ENCODE peak calls at places on chromosome 21, in eight cellular contexts. H, P, U, I, R, M, Z and A are unnamed samples.

GRCh38 chr21:37863842-37864241 is 52.4 kb downstream of the KCNJ6 start:
- DNase-seq in P (no peak), R (no peak), H (no peak), I (no peak), Z (no peak), M (no peak), U (no peak), A (no peak)

GRCh38 chr21:36563301-36563926 is 83.5 kb upstream of the CLDN14 start:
- DNase-seq in R (no peak), P (no peak), I (no peak), Z (no peak), H (no peak), M (no peak), U (no peak), A (no peak)

GRCh38 chr21:30349572-30349971 is 1.2 kb upstream of the KRTAP23-1 start:
- DNase-seq in P (no peak), R (no peak), M (no peak), Z (no peak), H (no peak), U (no peak), I (no peak), A (no peak)

GRCh38 chr21:32131960-32132359 is 146.9 kb downstream of the MIS18A start:
- DNase-seq in U (no peak), P (no peak), M (no peak), Z (no peak), I (peak), R (no peak), H (peak), A (peak)

GRCh38 chr21:14453339-14453738 is 70.4 kb upstream of the HSPA13 start:
- DNase-seq in I (no peak), Z (no peak), P (no peak), M (no peak), U (no peak), R (no peak), H (no peak), A (peak)

GRCh38 chr21:17679002-17679600 is 66.4 kb upstream of the BTG3 start:
- DNase-seq in U (peak), H (peak), R (no peak), Z (no peak), M (no peak), P (peak), I (peak), A (peak)

GRCh38 chr21:36162631-36163030 is 6.0 kb downstream of the DOP1B start:
- DNase-seq in I (no peak), U (no peak), M (no peak), Z (no peak), H (no peak), R (no peak), P (no peak), A (no peak)

GRCh38 chr21:39340687-39341086 is 8.2 kb downstream of the HMGN1 start:
- DNase-seq in R (no peak), M (no peak), P (no peak), I (no peak), H (no peak), U (no peak), Z (no peak), A (no peak)

GRCh38 chr21:29256125-29256895 is 42.4 kb upstream of the BACH1 start:
- DNase-seq in I (no peak), P (no peak), H (no peak), U (no peak), M (no peak), Z (no peak), R (no peak), A (no peak)

GRCh38 chr21:29989634-29990234 is 49.9 kb upstream of the GRIK1 start:
- DNase-seq in R (no peak), I (peak), P (no peak), M (no peak), Z (no peak), U (no peak), H (no peak), A (no peak)

GRCh38 chr21:39317134-39318090 is 4.0 kb upstream of the BRWD1 start:
- DNase-seq in U (no peak), P (no peak), I (peak), M (no peak), H (no peak), R (no peak), Z (no peak), A (peak)

GRCh38 chr21:38909109-38909508 is 103.4 kb downstream of the ETS2 start:
- DNase-seq in Z (no peak), H (no peak), U (no peak), R (no peak), P (no peak), M (no peak), I (no peak), A (no peak)

GRCh38 chr21:37367301-37367757 is 756 bp downstream of the DYRK1A start:
- DNase-seq in U (no peak), I (no peak), P (no peak), Z (peak), H (no peak), R (peak), M (no peak), A (no peak)

GRCh38 chr21:26842300-26842699 is 2.9 kb downstream of the ADAMTS1 start:
- DNase-seq in I (no peak), Z (no peak), H (no peak), P (no peak), M (no peak), U (no peak), R (no peak), A (no peak)

GRCh38 chr21:24163539-24163938 is 1443.7 kb downstream of the MRPL39 start:
- DNase-seq in H (no peak), M (no peak), R (no peak), U (no peak), I (no peak), Z (no peak), P (no peak), A (no peak)

GRCh38 chr21:29441651-29442050 is 142.9 kb downstream of the BACH1 start:
- DNase-seq in H (no peak), R (no peak), M (no peak), U (no peak), P (no peak), Z (no peak), I (no peak), A (no peak)

GRCh38 chr21:26826801-26827200 is 18.4 kb downstream of the ADAMTS1 start:
- DNase-seq in Z (no peak), P (no peak), U (no peak), I (no peak), R (peak), M (no peak), H (no peak), A (no peak)

GRCh38 chr21:36883532-36884486 is 82.7 kb downstream of the HLCS start:
- DNase-seq in M (no peak), U (no peak), I (no peak), P (no peak), R (no peak), Z (no peak), H (peak), A (no peak)

GRCh38 chr21:37936010-37936785 is 19.9 kb upstream of the KCNJ6 start:
- DNase-seq in P (no peak), I (no peak), U (no peak), H (no peak), Z (no peak), R (no peak), M (no peak), A (no peak)

GRCh38 chr21:26840912-26841311 is 4.3 kb downstream of the ADAMTS1 start:
- DNase-seq in I (no peak), Z (no peak), P (no peak), M (no peak), H (no peak), U (no peak), R (no peak), A (no peak)

GRCh38 chr21:31338892-31339368 is 5.1 kb downstream of the TIAM1 start:
- DNase-seq in M (no peak), U (no peak), R (no peak), P (no peak), Z (no peak), I (no peak), H (no peak), A (no peak)

GRCh38 chr21:43194303-43195130 is 25.7 kb downstream of the CRYAA start:
- DNase-seq in Z (no peak), I (no peak), H (no peak), P (no peak), R (peak), U (no peak), M (peak), A (no peak)

GRCh38 chr21:44294391-44295162 is 5.3 kb upstream of the PFKL start:
- DNase-seq in I (peak), Z (no peak), M (no peak), H (no peak), P (no peak), R (peak), U (no peak), A (no peak)

GRCh38 chr21:42746240-42746592 is 92.8 kb downstream of the PDE9A start:
- DNase-seq in U (no peak), H (no peak), M (no peak), I (no peak), P (no peak), Z (no peak), R (peak), A (no peak)

GRCh38 chr21:33769057-33769456 is 126.8 kb downstream of the ITSN1 start:
- DNase-seq in P (no peak), M (no peak), U (no peak), Z (no peak), H (no peak), I (no peak), R (no peak), A (no peak)

GRCh38 chr21:31908106-31909031 is 35.5 kb downstream of the HUNK start:
- DNase-seq in I (no peak), H (no peak), P (no peak), R (no peak), M (peak), U (no peak), Z (no peak), A (no peak)

GRCh38 chr21:38440746-38441145 is 57.5 kb downstream of the ERG start:
- DNase-seq in I (peak), Z (no peak), U (no peak), H (peak), P (no peak), M (no peak), R (no peak), A (no peak)

GRCh38 chr21:39612233-39613028 is at the start of gene B3GALT5:
- DNase-seq in R (no peak), H (no peak), Z (no peak), I (no peak), P (no peak), M (no peak), U (peak), A (no peak)

GRCh38 chr21:32424674-32425073 is 12.2 kb downstream of the EVA1C start:
- DNase-seq in Z (no peak), H (no peak), P (no peak), U (no peak), I (no peak), R (no peak), M (no peak), A (no peak)

GRCh38 chr21:31351438-31351837 is 7.4 kb upstream of the TIAM1 start:
- DNase-seq in R (no peak), H (peak), U (no peak), Z (no peak), I (no peak), M (no peak), P (no peak), A (no peak)

GRCh38 chr21:17491716-17492414 is 21.0 kb upstream of the CXADR start:
- DNase-seq in U (peak), H (peak), R (no peak), P (no peak), Z (no peak), M (no peak), I (peak), A (no peak)

GRCh38 chr21:29938968-29939858 is 583 bp downstream of the GRIK1 start:
- DNase-seq in U (no peak), M (no peak), I (no peak), H (no peak), Z (no peak), P (no peak), R (peak), A (no peak)

GRCh38 chr21:21213297-21213696 is 215.1 kb downstream of the NCAM2 start:
- DNase-seq in R (no peak), P (no peak), U (no peak), M (no peak), Z (no peak), H (no peak), I (no peak), A (no peak)

GRCh38 chr21:42931560-42932235 is 6.3 kb upstream of the ERVH48-1 start:
- DNase-seq in I (no peak), Z (no peak), H (no peak), R (no peak), M (no peak), U (no peak), P (no peak), A (no peak)

GRCh38 chr21:38490411-38491020 is 7.8 kb downstream of the ERG start:
- DNase-seq in U (no peak), I (no peak), Z (no peak), H (no peak), R (no peak), M (no peak), P (no peak), A (no peak)

GRCh38 chr21:38787461-38788274 is 18.1 kb upstream of the ETS2 start:
- DNase-seq in U (peak), R (no peak), M (peak), H (peak), Z (peak), P (peak), I (peak), A (no peak)

GRCh38 chr21:33071878-33072306 is 2.0 kb downstream of the OLIG1 start:
- DNase-seq in I (peak), Z (no peak), P (no peak), M (no peak), H (no peak), R (no peak), U (no peak), A (peak)

DNA sequence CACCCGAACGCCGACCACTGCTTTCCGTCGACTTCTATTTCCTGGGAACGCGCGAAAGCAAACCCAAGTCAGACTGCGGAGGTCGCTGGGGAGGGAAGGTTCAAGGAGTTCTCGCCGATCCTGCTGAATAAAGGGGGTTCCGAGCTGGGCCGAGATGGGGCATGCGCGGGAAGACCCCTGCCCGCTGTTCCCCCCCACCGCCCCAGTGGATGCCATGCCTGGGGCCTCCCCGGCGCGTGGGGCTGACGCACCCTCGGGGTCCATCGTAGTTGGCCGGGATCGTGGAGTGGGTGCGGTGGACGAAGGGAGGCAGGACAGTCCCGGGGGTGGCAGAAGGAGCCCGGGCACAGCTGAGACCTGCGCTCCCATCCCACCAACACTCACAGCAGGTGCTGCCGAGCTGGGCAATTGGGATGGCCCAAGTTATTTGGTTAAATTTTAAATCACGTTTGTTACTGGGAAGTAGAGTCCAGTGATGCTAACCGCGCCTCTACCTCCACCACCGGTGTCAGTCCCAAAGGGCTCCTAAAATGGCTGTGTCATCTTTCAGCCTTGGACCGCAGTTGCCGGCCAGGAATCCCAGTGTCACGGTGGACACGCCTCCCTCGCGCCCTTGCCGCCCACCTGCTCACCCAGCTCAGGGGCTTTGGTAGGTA is 745 bp downstream of the MX1 start:
- DNase-seq in H (no peak), M (no peak), U (no peak), I (no peak), Z (no peak), P (no peak), R (no peak), A (no peak)
- TF ChIP-seq POLR2A in H (no peak), M (no peak), U (no peak), I (no peak), Z (no peak), P (peak), R (no peak), A (no peak)

DNA sequence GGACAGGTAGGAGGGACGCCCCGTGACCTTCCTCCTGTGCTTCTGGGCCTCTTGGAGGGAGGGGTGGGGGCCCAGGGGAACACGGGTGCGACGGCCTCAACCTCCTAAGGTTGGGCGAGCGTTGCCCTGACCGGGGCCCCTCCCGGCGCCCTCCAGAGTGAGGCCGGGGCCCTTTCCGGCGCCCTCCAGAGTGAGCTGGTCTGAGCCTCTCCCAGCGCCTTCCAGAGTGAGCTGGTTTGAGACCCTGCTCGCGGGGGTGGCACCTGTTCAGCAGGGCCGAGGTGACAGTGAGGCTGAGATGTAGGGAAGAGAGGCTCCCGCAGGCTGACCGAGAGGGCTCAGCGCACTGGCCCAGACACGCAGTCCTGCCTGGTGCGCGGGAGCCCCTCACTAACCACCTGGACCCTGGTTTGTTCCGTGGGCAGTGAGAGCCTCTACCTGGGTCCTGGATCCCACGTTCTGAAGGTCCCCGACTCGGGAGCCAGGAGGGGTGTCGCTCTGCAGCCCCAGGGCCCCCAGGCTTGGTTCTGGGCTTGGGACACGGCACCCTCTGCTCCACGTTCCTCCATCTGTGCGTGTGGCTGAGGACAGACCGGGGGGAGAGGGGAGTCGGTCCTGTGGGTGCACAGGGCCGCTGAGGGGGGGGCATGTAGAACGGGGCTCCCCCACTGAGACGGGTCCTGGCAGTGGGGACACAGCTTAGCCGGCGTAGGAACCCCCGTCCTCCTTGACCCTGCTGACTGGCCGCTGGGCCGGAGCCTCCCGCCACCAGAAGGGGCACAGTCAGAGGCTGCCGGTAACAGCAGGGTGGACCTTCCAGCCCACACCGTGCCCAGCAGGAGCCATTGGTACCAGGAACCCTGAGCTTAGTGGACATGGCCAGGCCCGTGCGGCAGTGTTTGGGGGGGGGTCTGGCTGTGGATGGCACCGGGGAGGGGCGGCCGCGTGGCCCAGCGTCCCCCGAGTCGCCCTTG is 1.5 kb downstream of the COL6A1 start:
- DNase-seq in R (peak), H (no peak), P (peak), M (peak), U (no peak), I (no peak), Z (peak), A (no peak)
- TF ChIP-seq POLR2A in R (no peak), H (no peak), P (no peak), M (no peak), U (no peak), I (no peak), Z (no peak), A (no peak)

DNA sequence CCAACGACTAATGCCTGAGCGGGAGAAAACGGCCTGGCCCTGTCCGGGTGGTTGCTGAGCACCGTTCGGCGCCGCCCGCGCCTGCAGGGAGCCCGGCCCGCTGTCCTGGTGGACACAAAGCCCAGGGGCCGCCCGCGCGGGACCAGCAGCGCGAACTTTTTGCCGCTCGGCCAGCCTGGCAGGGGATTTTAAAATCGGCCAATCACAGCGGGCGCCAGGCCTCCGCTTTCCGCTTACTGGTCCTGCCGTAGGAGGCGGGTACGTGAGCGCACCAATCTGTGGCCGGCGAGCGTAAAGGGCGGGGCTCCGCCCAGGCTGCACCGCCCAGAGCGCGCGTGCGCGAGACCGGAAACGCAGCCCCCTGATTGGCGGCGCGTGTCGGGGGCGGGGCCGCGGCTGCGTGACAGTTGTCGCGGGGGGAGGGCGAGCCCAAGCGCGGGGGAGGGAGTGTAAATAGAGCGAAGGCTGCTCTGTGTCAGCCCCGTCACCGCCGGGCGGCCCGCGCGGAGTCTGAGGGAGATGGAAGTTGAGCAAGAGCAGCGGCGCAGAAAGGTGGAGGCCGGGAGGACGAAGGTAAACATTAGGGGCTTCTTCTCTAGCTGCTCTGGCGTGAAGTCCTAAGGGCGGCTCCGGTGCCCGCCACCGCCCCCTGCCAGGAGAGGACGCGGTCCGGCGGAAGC is at the start of the genes C21orf58 and PCNT:
- DNase-seq in R (peak), I (peak), U (peak), Z (peak), H (peak), P (peak), M (peak), A (peak)
- TF ChIP-seq POLR2A in R (peak), I (peak), U (peak), Z (no peak), H (peak), P (peak), M (no peak), A (peak)

GRCh38 chr21:35046880-35047229 is 2.2 kb downstream of the RUNX1 start:
- DNase-seq in P (no peak), R (no peak), I (no peak), H (no peak), Z (no peak), M (no peak), U (no peak), A (no peak)

GRCh38 chr21:35044770-35045538 is 4.1 kb downstream of the RUNX1 start:
- DNase-seq in Z (no peak), H (no peak), P (no peak), M (no peak), I (no peak), R (no peak), U (no peak), A (no peak)

GRCh38 chr21:35048183-35048601 is 910 bp downstream of the RUNX1 start:
- DNase-seq in P (no peak), I (peak), Z (no peak), R (peak), H (no peak), U (no peak), M (no peak), A (peak)

GRCh38 chr21:35045539-35046222 is 3.4 kb downstream of the RUNX1 start:
- DNase-seq in I (no peak), R (no peak), U (no peak), P (no peak), M (no peak), H (no peak), Z (no peak), A (no peak)

GRCh38 chr21:35046223-35046690 is 2.8 kb downstream of the RUNX1 start:
- DNase-seq in I (peak), H (no peak), P (no peak), U (no peak), R (no peak), M (no peak), Z (no peak), A (peak)
- TF ChIP-seq POLR2A in I (no peak), H (no peak), P (no peak), U (no peak), R (no peak), M (no peak), Z (no peak), A (no peak)